ENCODE peak calls at places on chromosomes 6 and 20, in eight cellular contexts. M, A, S, R, Z, X, P and J are unnamed samples. For H3K4me1, the result is how much of the 10 kb centered on the place peaks cover.

GRCh38 chr6:91288741-91289140 is 701.9 kb upstream of the MAP3K7 start:
- DNase-seq in Z (no peak), X (no peak), S (no peak), R (no peak), A (no peak), P (no peak), M (no peak), J (no peak)

GRCh38 chr6:32954983-32955802 is 2.3 kb upstream of the HLA-DMA start:
- DNase-seq in A (peak), Z (peak), M (peak), R (no peak), X (peak), S (peak), P (no peak), J (peak)

GRCh38 chr6:166307082-166307980 is 861 bp downstream of the PRR18 start:
- DNase-seq in A (peak), M (peak), S (no peak), P (peak), R (no peak), X (no peak), Z (peak), J (no peak)

GRCh38 chr20:47204008-47204745 is 152.3 kb downstream of the ZMYND8 start:
- DNase-seq in R (peak), P (no peak), S (peak), A (no peak), M (no peak), X (no peak), Z (no peak), J (no peak)

GRCh38 chr6:135451617-135452190 is 45.8 kb downstream of the AHI1 start:
- DNase-seq in S (peak), P (peak), Z (peak), A (peak), X (peak), M (peak), R (peak), J (peak)

GRCh38 chr6:105804436-105804835 is 281.7 kb upstream of the PRDM1 start:
- DNase-seq in M (no peak), A (no peak), R (no peak), P (no peak), X (no peak), S (peak), Z (no peak), J (no peak)

GRCh38 chr6:41466437-41466990 is 79.7 kb upstream of the FOXP4 start:
- DNase-seq in M (no peak), R (no peak), S (no peak), P (no peak), X (no peak), A (no peak), Z (no peak), J (no peak)

GRCh38 chr6:42028234-42029061 is 21.9 kb upstream of the TAF8 start:
- DNase-seq in A (no peak), X (no peak), S (no peak), P (no peak), R (no peak), M (no peak), Z (peak), J (no peak)

GRCh38 chr6:48825501-48826317 is 637.3 kb downstream of the MMUT start:
- DNase-seq in X (no peak), M (no peak), R (no peak), Z (no peak), A (no peak), P (no peak), S (peak), J (no peak)

GRCh38 chr20:12241065-12241464 is 323.4 kb downstream of the BTBD3 start:
- DNase-seq in Z (no peak), M (no peak), S (no peak), R (no peak), A (no peak), X (no peak), P (no peak), J (no peak)

GRCh38 chr6:129672883-129673631 is 36.9 kb downstream of the ARHGAP18 start:
- DNase-seq in Z (no peak), M (no peak), S (peak), A (no peak), X (no peak), P (no peak), R (peak), J (peak)

GRCh38 chr20:39347626-39348025 is 385.5 kb downstream of the DHX35 start:
- DNase-seq in S (no peak), X (no peak), P (no peak), M (no peak), Z (no peak), A (no peak), R (no peak), J (no peak)

GRCh38 chr6:41689171-41690008 is 46.0 kb downstream of the TFEB start:
- DNase-seq in P (no peak), R (no peak), Z (no peak), A (no peak), M (no peak), X (no peak), S (peak), J (no peak)

GRCh38 chr20:56343861-56344381 is 14.9 kb upstream of the FAM210B start:
- DNase-seq in R (no peak), S (peak), Z (peak), P (peak), A (peak), X (no peak), M (peak), J (peak)

GRCh38 chr20:5513975-5514516 is 197.3 kb upstream of the PROKR2 start:
- DNase-seq in R (peak), Z (peak), S (peak), M (no peak), A (no peak), X (no peak), P (no peak), J (no peak)

GRCh38 chr20:23179766-23180403 is 93.8 kb upstream of the CD93 start:
- DNase-seq in S (no peak), A (no peak), Z (no peak), M (no peak), X (no peak), R (no peak), P (no peak), J (no peak)

DNA sequence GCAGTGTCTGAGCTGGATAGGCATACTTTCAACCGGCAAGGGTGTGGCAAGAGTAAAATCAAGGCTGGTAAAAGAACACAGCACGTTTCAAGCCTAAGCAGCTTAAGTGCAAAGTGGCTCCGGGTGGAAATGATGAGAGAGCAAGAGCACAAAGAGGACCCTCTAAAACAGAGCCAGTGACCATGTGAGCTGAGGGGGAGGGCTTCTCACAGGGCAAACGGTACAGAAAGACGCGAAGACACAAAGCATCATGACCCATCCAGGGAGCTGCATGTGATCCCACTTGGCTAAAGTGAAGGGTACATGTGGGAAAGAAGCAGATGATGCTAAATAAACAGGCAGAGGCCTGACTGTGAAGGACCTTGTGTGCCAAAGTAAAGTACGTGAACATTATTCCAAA is 25.7 kb downstream of the FKBP5 start:
- DNase-seq in S (no peak), P (no peak), X (no peak), M (peak), A (no peak), Z (no peak), R (no peak), J (no peak)
- TF ChIP-seq CTCF in S (no peak), P (no peak), X (no peak), M (no peak), A (no peak), Z (no peak), R (no peak), J (no peak)

GRCh38 chr6:133333852-133334251 is 92.7 kb downstream of the EYA4 start:
- DNase-seq in M (no peak), A (no peak), R (no peak), S (no peak), X (no peak), Z (no peak), P (no peak), J (no peak)
- TF ChIP-seq EZH2phosphoT487 in M (no peak), A (no peak), R (no peak), S (no peak), X (no peak), Z (no peak), P (no peak), J (no peak)

GRCh38 chr20:34579191-34579661 is 20.7 kb downstream of the MAP1LC3A start:
- DNase-seq in R (peak), S (peak), M (no peak), X (no peak), P (no peak), A (no peak), Z (peak), J (no peak)
- H3K4me1 ChIP-seq in R (under half), S (under half), M (under half), X (under half), P (under half), A (under half), Z (under half), J (under half)

DNA sequence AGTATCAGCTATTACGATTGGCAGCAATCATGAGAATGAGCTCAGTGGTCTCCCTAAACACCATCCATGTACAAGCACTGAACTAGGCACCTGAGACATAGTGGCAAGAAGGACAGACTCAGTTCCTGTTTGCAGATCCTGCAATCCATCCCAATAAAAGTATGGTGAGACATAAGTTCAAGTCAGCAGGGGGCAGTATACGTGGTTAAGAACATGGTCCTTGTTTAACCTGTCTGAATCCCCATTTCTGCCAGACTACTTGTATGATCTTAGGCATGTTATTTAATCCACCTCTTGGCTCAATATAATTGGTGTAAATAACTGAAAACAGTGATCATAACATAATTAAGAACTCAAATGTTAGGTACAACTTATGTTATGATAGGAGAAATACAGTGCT is 33.2 kb upstream of the PNISR start:
- DNase-seq in P (no peak), R (peak), Z (peak), A (peak), M (peak), S (peak), X (peak), J (peak)
- TF ChIP-seq CTCF in P (peak), R (peak), Z (no peak), A (peak), M (peak), S (peak), X (peak), J (peak)